ENCODE peak calls at places on chromosome 4, in four cellular contexts. X is Karpas-422; T is EH; F is CD8-positive, alpha-beta T cell. H is an unnamed sample.

GRCh38 chr4:102564399-102564921 is 63.3 kb downstream of the NFKB1 start:
- DNase-seq in X (no peak), F (no peak), T (peak), H (peak)

GRCh38 chr4:106315476-106315967 is 487 bp downstream of the TBCK start:
- DNase-seq in F (peak), T (peak), X (peak), H (peak)

GRCh38 chr4:99968330-99968729 is 18.3 kb upstream of the H2AZ1 start:
- DNase-seq in T (peak), X (no peak), F (no peak), H (peak)

GRCh38 chr4:140724780-140725179 is 31.4 kb downstream of the TBC1D9 start:
- DNase-seq in X (no peak), T (no peak), F (no peak), H (no peak)

GRCh38 chr4:3305610-3306371 is 13.0 kb downstream of the RGS12 start:
- DNase-seq in F (peak), T (peak), X (no peak), H (no peak)

GRCh38 chr4:109648266-109648996 is 54.8 kb downstream of the CASP6 start:
- DNase-seq in F (peak), X (no peak), T (no peak), H (no peak)

GRCh38 chr4:75179510-75179909 is 246.6 kb downstream of the PARM1 start:
- DNase-seq in F (no peak), T (no peak), X (no peak), H (no peak)

GRCh38 chr4:46124773-46125172 is 919 bp upstream of the GABRG1 start:
- DNase-seq in X (no peak), F (no peak), T (no peak), H (no peak)

GRCh38 chr4:140344111-140344510 is 29.3 kb upstream of the SCOC start:
- DNase-seq in T (no peak), X (no peak), F (no peak), H (no peak)

GRCh38 chr4:43242611-43243010 is 350.1 kb downstream of the GRXCR1 start:
- DNase-seq in T (no peak), F (no peak), X (no peak), H (peak)

GRCh38 chr4:74059161-74059829 is 20.8 kb upstream of the CXCL3 start:
- DNase-seq in X (no peak), T (no peak), F (no peak), H (no peak)

GRCh38 chr4:54802336-54802735 is 144.6 kb downstream of the KIT start:
- DNase-seq in F (no peak), X (no peak), T (no peak), H (no peak)

GRCh38 chr4:118836763-118837507 is 1.0 kb upstream of the SEC24D start:
- DNase-seq in F (no peak), X (peak), T (no peak), H (no peak)

GRCh38 chr4:105921301-105921700 is 26.0 kb downstream of the NPNT start:
- DNase-seq in T (no peak), X (no peak), F (no peak), H (no peak)

GRCh38 chr4:82753238-82753637 is 45.4 kb downstream of the SCD5 start:
- DNase-seq in X (no peak), F (no peak), T (peak), H (no peak)

GRCh38 chr4:5972571-5972970 is 45.7 kb downstream of the C4orf50 start:
- DNase-seq in F (no peak), X (no peak), T (no peak), H (no peak)

GRCh38 chr4:98688416-98689290 is 30.2 kb upstream of the TSPAN5 start:
- DNase-seq in X (no peak), T (peak), F (no peak), H (peak)

GRCh38 chr4:113882668-113883067 is 96.8 kb downstream of the ARSJ start:
- DNase-seq in F (no peak), X (no peak), T (peak), H (no peak)

GRCh38 chr4:66430856-66431255 is 760.6 kb upstream of the EPHA5 start:
- DNase-seq in F (no peak), T (peak), X (no peak), H (peak)

GRCh38 chr4:141131738-141132688 is 1.3 kb downstream of the RNF150 start:
- DNase-seq in X (no peak), T (peak), F (no peak), H (no peak)

GRCh38 chr4:3687538-3687937 is 78.6 kb upstream of the ADRA2C start:
- DNase-seq in T (no peak), F (no peak), X (no peak), H (no peak)

GRCh38 chr4:182339246-182339645 is 96.0 kb downstream of the TENM3 start:
- DNase-seq in X (no peak), F (no peak), T (peak), H (no peak)

GRCh38 chr4:140903522-140903928 is 147.3 kb upstream of the TBC1D9 start:
- DNase-seq in T (no peak), F (no peak), X (no peak), H (no peak)

GRCh38 chr4:168993724-168994510 is 16.1 kb downstream of the CBR4 start:
- DNase-seq in F (no peak), X (no peak), T (peak), H (peak)

GRCh38 chr4:105474110-105474518 is 252 bp upstream of the PPA2 start:
- DNase-seq in F (no peak), X (no peak), T (no peak), H (no peak)

GRCh38 chr4:41098093-41098492 is 116.2 kb downstream of the APBB2 start:
- DNase-seq in X (no peak), T (no peak), F (no peak), H (no peak)

GRCh38 chr4:151555151-151555945 is 146.4 kb downstream of the FHIP1A start:
- DNase-seq in F (no peak), T (peak), X (peak), H (no peak)

H was measured in RPMI7951.